ENCODE peak calls at places on chromosomes 5 and 9, in six cellular contexts. M is HepG2, H is upper lobe of left lung, N is prostate gland, Y is spleen, D is HCT116. S is an unnamed sample.

GRCh38 chr5:10690460-10690859 is 70.6 kb downstream of the DAP start:
- DNase-seq in M (no peak), H (no peak), N (no peak), Y (no peak), D (no peak), S (no peak)

GRCh38 chr5:116575635-116576042 is 1.0 kb upstream of the SEMA6A start:
- DNase-seq in M (no peak), H (peak), N (peak), Y (peak), D (no peak), S (no peak)

GRCh38 chr9:37079370-37080164 is 40.8 kb upstream of the ZCCHC7 start:
- DNase-seq in M (peak), H (peak), N (peak), Y (peak), D (peak), S (peak)

GRCh38 chr9:137295313-137296213 is 6.5 kb downstream of the NRARP start:
- DNase-seq in M (no peak), H (peak), N (no peak), Y (peak), D (no peak), S (no peak)

GRCh38 chr9:126327016-126327749 is 554 bp downstream of the MVB12B start:
- DNase-seq in M (no peak), H (no peak), N (no peak), Y (peak), D (no peak), S (no peak)

GRCh38 chr5:146560205-146560812 is 44.3 kb upstream of the GPR151 start:
- DNase-seq in M (no peak), H (no peak), N (no peak), Y (no peak), D (no peak), S (no peak)

GRCh38 chr9:115114541-115114940 is 3.4 kb downstream of the TNC start:
- DNase-seq in M (no peak), H (no peak), N (no peak), Y (no peak), D (no peak), S (no peak)

GRCh38 chr9:137619240-137620090 is 660 bp downstream of the EHMT1 start:
- DNase-seq in M (no peak), H (peak), N (no peak), Y (peak), D (no peak), S (peak)

GRCh38 chr9:114350636-114351396 is 21.1 kb downstream of the ORM2 start:
- DNase-seq in M (no peak), H (no peak), N (no peak), Y (peak), D (no peak), S (no peak)

GRCh38 chr5:92179651-92180050 is 796.5 kb upstream of the ARRDC3 start:
- DNase-seq in M (no peak), H (no peak), N (no peak), Y (no peak), D (no peak), S (no peak)

GRCh38 chr9:136012651-136013050 is 51.5 kb upstream of the UBAC1 start:
- DNase-seq in M (no peak), H (peak), N (no peak), Y (peak), D (no peak), S (peak)

GRCh38 chr9:17613723-17614122 is 34.9 kb downstream of the SH3GL2 start:
- DNase-seq in M (no peak), H (no peak), N (no peak), Y (no peak), D (no peak), S (no peak)

GRCh38 chr9:80157128-80157527 is 585.4 kb downstream of the TLE4 start:
- DNase-seq in M (no peak), H (no peak), N (no peak), Y (no peak), D (no peak), S (no peak)

GRCh38 chr5:171610686-171611085 is 174.9 kb upstream of the SMIM23 start:
- DNase-seq in M (no peak), H (no peak), N (no peak), Y (no peak), D (no peak), S (no peak)

GRCh38 chr9:84230355-84231136 is 110.0 kb downstream of the SLC28A3 start:
- DNase-seq in M (no peak), H (no peak), N (no peak), Y (no peak), D (no peak), S (no peak)

GRCh38 chr5:111447822-111448221 is 64.5 kb downstream of the STARD4 start:
- DNase-seq in M (no peak), H (no peak), N (no peak), Y (no peak), D (no peak), S (no peak)

GRCh38 chr9:37947431-37947830 is 43.5 kb upstream of the SLC25A51 start:
- DNase-seq in M (no peak), H (no peak), N (no peak), Y (no peak), D (no peak), S (no peak)

GRCh38 chr9:134226221-134226930 is 62.0 kb upstream of the RNU6ATAC start:
- DNase-seq in M (peak), H (peak), N (no peak), Y (no peak), D (no peak), S (no peak)

GRCh38 chr5:135188233-135188909 is 154.3 kb upstream of the PITX1 start:
- DNase-seq in M (no peak), H (no peak), N (no peak), Y (no peak), D (no peak), S (no peak)

GRCh38 chr5:135185461-135186075 is 151.5 kb upstream of the PITX1 start:
- DNase-seq in M (no peak), H (peak), N (peak), Y (no peak), D (no peak), S (no peak)

GRCh38 chr5:135189024-135189423 is 155.0 kb upstream of the PITX1 start:
- DNase-seq in M (no peak), H (no peak), N (no peak), Y (no peak), D (no peak), S (no peak)

GRCh38 chr5:135184646-135185045 is 150.6 kb upstream of the PITX1 start:
- DNase-seq in M (no peak), H (peak), N (no peak), Y (no peak), D (no peak), S (no peak)

DNA sequence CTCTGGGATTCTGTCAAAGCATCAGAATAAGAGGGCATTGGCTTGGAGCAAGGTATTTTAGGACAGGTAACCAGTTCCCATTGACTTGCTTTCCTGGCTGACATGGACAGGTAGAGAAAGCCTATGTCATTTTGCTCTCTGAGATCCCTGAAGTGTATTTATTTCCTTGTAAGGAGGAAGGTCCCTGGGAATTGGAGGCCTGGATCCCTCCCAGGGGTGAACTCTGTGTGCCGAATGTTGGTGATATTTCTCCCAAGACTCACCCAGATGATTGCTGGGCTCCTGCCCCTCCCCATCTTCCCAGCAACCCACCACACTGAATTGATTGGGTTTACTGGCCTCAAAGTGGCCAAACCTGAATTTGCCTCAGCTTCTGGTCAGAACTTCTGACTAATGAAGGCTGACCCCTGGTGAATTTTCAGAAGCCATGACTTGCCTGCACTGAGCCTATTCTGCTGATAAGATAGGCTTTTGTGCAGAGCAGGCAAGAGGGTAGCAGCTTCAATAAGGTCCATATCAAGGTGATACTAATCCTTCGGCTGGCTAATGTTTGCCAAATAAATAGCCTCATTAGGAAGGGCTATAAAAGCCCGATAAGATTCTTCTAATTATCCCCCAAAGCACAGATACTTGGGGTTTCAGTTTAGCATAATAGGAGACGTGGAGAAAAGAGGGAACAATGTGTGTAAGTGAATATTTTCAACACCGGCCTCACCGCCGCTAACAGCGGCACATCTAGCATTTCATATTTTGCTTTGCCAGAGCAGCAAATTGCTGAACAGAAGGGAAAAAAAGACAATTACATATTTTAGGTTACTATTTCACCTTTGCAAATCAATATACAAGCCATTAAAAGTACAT is 152.9 kb upstream of the PITX1 start:
- DNase-seq in M (no peak), H (no peak), N (no peak), Y (no peak), D (no peak), S (no peak)
- TF ChIP-seq POLR2AphosphoS5 in M (no peak), H (no peak), N (no peak), Y (no peak), D (no peak), S (no peak)

GRCh38 chr5:125044491-125045282 is 298.2 kb upstream of the ZNF608 start:
- DNase-seq in M (no peak), H (no peak), N (no peak), Y (no peak), D (no peak), S (no peak)

GRCh38 chr5:125043781-125044391 is 297.4 kb upstream of the ZNF608 start:
- DNase-seq in M (no peak), H (no peak), N (peak), Y (no peak), D (peak), S (no peak)

GRCh38 chr5:125042243-125042887 is 295.9 kb upstream of the ZNF608 start:
- DNase-seq in M (no peak), H (no peak), N (no peak), Y (no peak), D (no peak), S (no peak)

GRCh38 chr5:125038477-125038876 is 292.0 kb upstream of the ZNF608 start:
- DNase-seq in M (no peak), H (no peak), N (no peak), Y (no peak), D (no peak), S (no peak)

GRCh38 chr5:125041798-125042197 is 295.4 kb upstream of the ZNF608 start:
- DNase-seq in M (no peak), H (no peak), N (no peak), Y (no peak), D (no peak), S (no peak)
- TF ChIP-seq POLR2A in M (no peak), H (no peak), N (no peak), Y (no peak), D (no peak), S (no peak)

GRCh38 chr5:33438996-33439395 is 1.8 kb upstream of the TARS1 start:
- DNase-seq in M (no peak), H (no peak), N (no peak), Y (no peak), D (no peak), S (no peak)

GRCh38 chr5:33444542-33444941 is 3.8 kb downstream of the TARS1 start:
- DNase-seq in M (no peak), H (no peak), N (no peak), Y (no peak), D (no peak), S (no peak)

GRCh38 chr5:33439905-33440481 is 772 bp upstream of the TARS1 start:
- DNase-seq in M (peak), H (no peak), N (no peak), Y (no peak), D (no peak), S (no peak)

GRCh38 chr5:33440482-33441240 is at the start of gene TARS1:
- DNase-seq in M (peak), H (peak), N (peak), Y (peak), D (peak), S (peak)

DNA sequence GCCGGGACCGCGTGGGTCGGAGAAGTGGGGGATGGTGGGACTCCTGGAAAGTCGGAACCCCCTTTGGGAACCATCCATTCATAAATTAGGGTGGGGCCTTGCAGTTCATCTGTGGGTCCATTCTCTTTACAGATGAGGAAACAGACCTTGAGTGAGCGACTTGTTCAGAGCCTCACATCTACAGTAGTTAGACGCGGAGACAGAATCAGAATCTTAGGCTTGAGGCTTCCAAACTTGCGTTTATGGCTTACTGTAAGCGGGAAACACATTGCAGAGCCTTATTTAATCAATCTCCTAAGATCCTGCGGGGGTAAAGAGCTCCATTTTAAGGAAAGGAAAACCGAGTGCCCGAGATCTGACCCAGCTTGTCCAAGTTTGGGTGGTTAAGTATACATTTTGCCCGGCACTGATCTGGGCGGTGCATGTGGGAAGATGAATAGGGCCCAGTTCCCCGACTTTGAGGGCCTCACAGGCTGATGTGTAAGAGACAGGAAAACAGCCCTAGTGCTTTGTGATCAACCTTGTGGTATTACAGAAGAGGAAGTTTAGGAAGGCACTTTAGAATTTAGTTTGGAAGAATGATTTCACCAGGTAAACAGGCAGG is 578 bp downstream of the TARS1 start:
- DNase-seq in M (peak), H (no peak), N (peak), Y (no peak), D (peak), S (no peak)
- TF ChIP-seq POLR2AphosphoS5 in M (no peak), H (no peak), N (no peak), Y (no peak), D (no peak), S (no peak)

GRCh38 chr5:140926903-140927573 is 939 bp downstream of the PCDHAC1 start:
- DNase-seq in M (no peak), H (no peak), N (no peak), Y (no peak), D (no peak), S (peak)

GRCh38 chr5:140925806-140926205 is 293 bp upstream of the PCDHAC1 start:
- DNase-seq in M (no peak), H (no peak), N (no peak), Y (no peak), D (no peak), S (no peak)

GRCh38 chr5:140926211-140926902 is at the start of gene PCDHAC1:
- DNase-seq in M (no peak), H (peak), N (peak), Y (peak), D (peak), S (peak)
- TF ChIP-seq POLR2A in M (no peak), H (no peak), N (no peak), Y (no peak), D (no peak), S (no peak)

GRCh38 chr9:129998491-129999122 is 44.4 kb downstream of the FNBP1 start:
- DNase-seq in M (no peak), H (no peak), N (no peak), Y (no peak), D (no peak), S (no peak)
- TF ChIP-seq POLR2AphosphoS5 in M (no peak), H (no peak), N (no peak), Y (no peak), D (no peak), S (no peak)

GRCh38 chr5:172770675-172771438 is at the start of gene DUSP1:
- DNase-seq in M (peak), H (peak), N (peak), Y (peak), D (peak), S (peak)

GRCh38 chr5:172770374-172770674 is 671 bp downstream of the DUSP1 start:
- DNase-seq in M (no peak), H (no peak), N (no peak), Y (peak), D (no peak), S (no peak)

GRCh38 chr5:172773481-172774469 is 2.8 kb upstream of the DUSP1 start:
- DNase-seq in M (no peak), H (no peak), N (no peak), Y (peak), D (no peak), S (no peak)

GRCh38 chr5:172771439-172772111 is 580 bp upstream of the DUSP1 start:
- DNase-seq in M (no peak), H (no peak), N (no peak), Y (no peak), D (no peak), S (no peak)

GRCh38 chr5:172772112-172772906 is 1.3 kb upstream of the DUSP1 start:
- DNase-seq in M (peak), H (peak), N (peak), Y (peak), D (no peak), S (peak)
- TF ChIP-seq POLR2A in M (peak), H (peak), N (peak), Y (peak), D (no peak), S (peak)

GRCh38 chr9:75454043-75454442 is 365.7 kb downstream of the OSTF1 start:
- DNase-seq in M (no peak), H (no peak), N (no peak), Y (no peak), D (no peak), S (no peak)

GRCh38 chr9:75451045-75451444 is 362.7 kb downstream of the OSTF1 start:
- DNase-seq in M (no peak), H (no peak), N (no peak), Y (no peak), D (no peak), S (no peak)

GRCh38 chr9:75451505-75451904 is 363.2 kb downstream of the OSTF1 start:
- DNase-seq in M (no peak), H (no peak), N (no peak), Y (no peak), D (no peak), S (no peak)

GRCh38 chr9:75454891-75455290 is 366.6 kb downstream of the OSTF1 start:
- DNase-seq in M (no peak), H (no peak), N (no peak), Y (no peak), D (no peak), S (no peak)

DNA sequence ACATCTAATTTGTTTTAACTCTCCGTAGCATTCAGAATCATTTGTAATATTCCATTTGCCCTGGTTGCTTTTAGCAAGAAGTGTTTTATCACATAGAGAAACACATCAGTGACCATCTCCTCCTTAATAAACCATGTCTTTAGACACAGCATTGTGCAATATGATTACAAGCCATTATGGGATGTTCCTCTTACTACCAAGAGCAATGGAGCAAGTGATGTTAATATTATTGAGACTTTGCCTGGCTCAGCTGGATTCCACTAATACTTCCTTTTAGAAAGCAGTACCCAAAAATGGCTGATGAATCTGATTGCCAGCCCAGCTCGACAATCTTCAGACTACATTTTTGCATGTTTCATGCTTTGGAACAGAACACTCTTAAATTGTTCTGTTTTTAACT is 364.2 kb downstream of the OSTF1 start:
- DNase-seq in M (no peak), H (no peak), N (no peak), Y (no peak), D (no peak), S (no peak)
- TF ChIP-seq POLR2AphosphoS5 in M (no peak), H (no peak), N (no peak), Y (no peak), D (no peak), S (no peak)

GRCh38 chr5:160231789-160232342 is 2.6 kb downstream of the FABP6 start:
- DNase-seq in M (no peak), H (no peak), N (no peak), Y (no peak), D (no peak), S (no peak)

GRCh38 chr5:160229190-160229742 is at the start of gene FABP6:
- DNase-seq in M (no peak), H (no peak), N (no peak), Y (no peak), D (no peak), S (no peak)

GRCh38 chr5:160233215-160233614 is 3.9 kb downstream of the FABP6 start:
- DNase-seq in M (no peak), H (no peak), N (no peak), Y (no peak), D (no peak), S (no peak)

GRCh38 chr5:160233847-160234246 is 4.5 kb downstream of the FABP6 start:
- DNase-seq in M (no peak), H (no peak), N (no peak), Y (no peak), D (no peak), S (no peak)

GRCh38 chr5:160230686-160231527 is 1.6 kb downstream of the FABP6 start:
- DNase-seq in M (no peak), H (no peak), N (peak), Y (no peak), D (no peak), S (no peak)
- TF ChIP-seq POLR2A in M (no peak), H (no peak), N (no peak), Y (no peak), D (no peak), S (no peak)

GRCh38 chr9:117725426-117725887 is 21.3 kb downstream of the TLR4 start:
- DNase-seq in M (no peak), H (no peak), N (no peak), Y (no peak), D (no peak), S (no peak)
- TF ChIP-seq POLR2AphosphoS5 in M (no peak), H (peak), N (peak), Y (peak), D (no peak), S (peak)

S was measured in sigmoid colon.